ENCODE peak calls at places on chromosomes 4 and X, in four cellular contexts. One of them, this sample, is unnamed.

GRCh38 chr4:119209077-119209476 is 3.4 kb upstream of the USP53 start:
- DNase-seq in naive thymus-derived CD4-positive, alpha-beta T cell: no peak
- DNase-seq in tibial artery: no peak
- DNase-seq in cardiac muscle cell: no peak
- DNase-seq in this sample: no peak

GRCh38 chr4:151144329-151145072 is 45.1 kb downstream of the RPS3A start:
- DNase-seq in cardiac muscle cell: no peak
- DNase-seq in tibial artery: no peak
- DNase-seq in naive thymus-derived CD4-positive, alpha-beta T cell: no peak
- DNase-seq in this sample: no peak

GRCh38 chr4:5220028-5220427 is 168.7 kb downstream of the STK32B start:
- DNase-seq in cardiac muscle cell: peak; percentile 60
- DNase-seq in tibial artery: peak; percentile 27
- DNase-seq in naive thymus-derived CD4-positive, alpha-beta T cell: no peak
- DNase-seq in this sample: peak; percentile 75

GRCh38 chr4:153244969-153245368 is 40.7 kb downstream of the TRIM2 start:
- DNase-seq in cardiac muscle cell: no peak
- DNase-seq in naive thymus-derived CD4-positive, alpha-beta T cell: no peak
- DNase-seq in tibial artery: no peak
- DNase-seq in this sample: no peak

GRCh38 chr4:7043521-7044414 is 596 bp downstream of the TADA2B start:
- DNase-seq in cardiac muscle cell: peak; percentile 53
- DNase-seq in naive thymus-derived CD4-positive, alpha-beta T cell: peak; percentile 57
- DNase-seq in tibial artery: no peak
- DNase-seq in this sample: peak; percentile 58

GRCh38 chr4:10095296-10095991 is 21.2 kb downstream of the WDR1 start:
- DNase-seq in tibial artery: no peak
- DNase-seq in cardiac muscle cell: no peak
- DNase-seq in naive thymus-derived CD4-positive, alpha-beta T cell: no peak
- DNase-seq in this sample: no peak

GRCh38 chrX:72620550-72621145 is 48.0 kb upstream of the HDAC8 start:
- DNase-seq in cardiac muscle cell: no peak
- DNase-seq in tibial artery: peak; percentile 67
- DNase-seq in naive thymus-derived CD4-positive, alpha-beta T cell: no peak
- DNase-seq in this sample: peak; percentile 9

GRCh38 chr4:1321946-1322650 is 24.9 kb upstream of the UVSSA start:
- DNase-seq in cardiac muscle cell: no peak
- DNase-seq in tibial artery: no peak
- DNase-seq in naive thymus-derived CD4-positive, alpha-beta T cell: no peak
- DNase-seq in this sample: no peak

GRCh38 chr4:140069068-140069467 is 84.9 kb downstream of the MAML3 start:
- DNase-seq in tibial artery: peak; percentile 67
- DNase-seq in naive thymus-derived CD4-positive, alpha-beta T cell: no peak
- DNase-seq in cardiac muscle cell: no peak
- DNase-seq in this sample: no peak

GRCh38 chr4:151263455-151263854 is 13.5 kb upstream of the PRSS48 start:
- DNase-seq in tibial artery: no peak
- DNase-seq in cardiac muscle cell: no peak
- DNase-seq in naive thymus-derived CD4-positive, alpha-beta T cell: no peak
- DNase-seq in this sample: peak; percentile 41

GRCh38 chrX:68417651-68418050 is 15.6 kb downstream of the OPHN1 start:
- DNase-seq in tibial artery: no peak
- DNase-seq in cardiac muscle cell: no peak
- DNase-seq in naive thymus-derived CD4-positive, alpha-beta T cell: no peak
- DNase-seq in this sample: no peak

DNA sequence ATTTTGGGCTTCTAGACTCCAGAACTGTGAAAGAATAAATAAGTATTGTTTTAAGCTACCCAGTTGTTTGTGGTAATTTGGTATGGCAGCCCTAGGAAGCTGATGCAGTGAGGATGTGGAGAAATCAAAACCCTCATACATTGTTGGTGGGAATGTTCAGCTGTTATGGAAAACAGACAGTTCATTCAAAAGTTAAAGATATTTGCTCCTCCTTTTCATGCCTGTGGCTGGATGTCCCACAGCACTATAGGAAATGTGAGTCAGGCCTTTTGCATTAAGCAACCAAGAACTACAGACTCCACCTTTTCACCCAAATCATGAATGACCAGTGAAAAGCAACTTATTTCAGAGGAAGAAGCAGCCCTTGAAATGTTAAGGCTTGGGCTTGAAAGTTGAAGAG is 6.7 kb downstream of the BBS12 start:
- DNase-seq in tibial artery: no peak
- DNase-seq in naive thymus-derived CD4-positive, alpha-beta T cell: no peak
- DNase-seq in cardiac muscle cell: no peak
- DNase-seq in this sample: peak; percentile 69
- H3K27ac ChIP-seq in tibial artery: no peak overlapping the region
- H3K27ac ChIP-seq in naive thymus-derived CD4-positive, alpha-beta T cell: no peak overlapping the region
- H3K27ac ChIP-seq in cardiac muscle cell: no peak overlapping the region
- H3K27ac ChIP-seq in this sample: peak overlapping the region; percentile 80

GRCh38 chr4:155208258-155209054 is at the start of gene NPY2R:
- DNase-seq in cardiac muscle cell: peak; percentile 56
- DNase-seq in naive thymus-derived CD4-positive, alpha-beta T cell: no peak
- DNase-seq in tibial artery: no peak
- DNase-seq in this sample: no peak
- H3K27me3 ChIP-seq in cardiac muscle cell: peaks cover 75% of the 10 kb centered on the region
- H3K27me3 ChIP-seq in naive thymus-derived CD4-positive, alpha-beta T cell: no peaks in the 10 kb centered on the region
- H3K27me3 ChIP-seq in tibial artery: no peaks in the 10 kb centered on the region
- H3K27me3 ChIP-seq in this sample: no peaks in the 10 kb centered on the region

DNA sequence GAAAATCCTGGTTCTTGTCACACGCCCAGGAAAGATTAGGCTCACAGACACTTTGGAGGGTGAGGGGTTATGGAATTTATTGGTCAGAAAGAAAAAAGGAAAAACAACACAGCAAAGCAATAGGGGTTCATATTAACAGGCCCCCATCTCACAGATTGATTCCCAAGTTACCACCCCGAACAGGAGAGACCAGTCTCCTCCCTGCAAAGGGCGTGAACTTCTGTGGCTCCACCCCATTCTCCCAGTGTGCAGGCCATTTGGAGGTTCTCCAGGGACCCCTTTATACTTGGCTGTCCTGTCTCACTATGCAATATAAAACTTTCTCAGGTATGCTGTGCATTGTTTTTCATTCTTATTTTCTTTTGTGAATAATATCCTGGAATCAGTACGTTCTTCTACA is 7.4 kb downstream of the FGF2 start:
- DNase-seq in cardiac muscle cell: no peak
- DNase-seq in tibial artery: no peak
- DNase-seq in naive thymus-derived CD4-positive, alpha-beta T cell: no peak
- DNase-seq in this sample: no peak
- H3K4me1 ChIP-seq in cardiac muscle cell: no peaks in the 10 kb centered on the region
- H3K4me1 ChIP-seq in tibial artery: no peaks in the 10 kb centered on the region
- H3K4me1 ChIP-seq in naive thymus-derived CD4-positive, alpha-beta T cell: no peaks in the 10 kb centered on the region
- H3K4me1 ChIP-seq in this sample: peaks cover 13% of the 10 kb centered on the region

GRCh38 chr4:87037921-87038320 is 103.1 kb downstream of the AFF1 start:
- DNase-seq in cardiac muscle cell: no peak
- DNase-seq in naive thymus-derived CD4-positive, alpha-beta T cell: no peak
- DNase-seq in tibial artery: no peak
- DNase-seq in this sample: no peak
- H3K27ac ChIP-seq in cardiac muscle cell: peak overlapping the region; percentile 85
- H3K27ac ChIP-seq in naive thymus-derived CD4-positive, alpha-beta T cell: no peak overlapping the region
- H3K27ac ChIP-seq in tibial artery: peak overlapping the region; percentile 89
- H3K27ac ChIP-seq in this sample: peak overlapping the region; percentile 87

GRCh38 chrX:35149517-35149916 is 206.9 kb downstream of the FAM47B start:
- DNase-seq in cardiac muscle cell: no peak
- DNase-seq in tibial artery: no peak
- DNase-seq in naive thymus-derived CD4-positive, alpha-beta T cell: no peak
- DNase-seq in this sample: no peak
- H3K27me3 ChIP-seq in cardiac muscle cell: no peaks in the 10 kb centered on the region
- H3K27me3 ChIP-seq in tibial artery: no peaks in the 10 kb centered on the region
- H3K27me3 ChIP-seq in naive thymus-derived CD4-positive, alpha-beta T cell: no peaks in the 10 kb centered on the region
- H3K27me3 ChIP-seq in this sample: no peaks in the 10 kb centered on the region

GRCh38 chrX:148593987-148594386 is 93.6 kb downstream of the AFF2 start:
- DNase-seq in naive thymus-derived CD4-positive, alpha-beta T cell: no peak
- DNase-seq in tibial artery: no peak
- DNase-seq in cardiac muscle cell: no peak
- DNase-seq in this sample: no peak
- H3K4me1 ChIP-seq in naive thymus-derived CD4-positive, alpha-beta T cell: no peaks in the 10 kb centered on the region
- H3K4me1 ChIP-seq in tibial artery: no peaks in the 10 kb centered on the region
- H3K4me1 ChIP-seq in cardiac muscle cell: no peaks in the 10 kb centered on the region
- H3K4me1 ChIP-seq in this sample: no peaks in the 10 kb centered on the region

GRCh38 chrX:21955398-21956189 is 15.1 kb downstream of the SMS start:
- DNase-seq in cardiac muscle cell: no peak
- DNase-seq in tibial artery: no peak
- DNase-seq in naive thymus-derived CD4-positive, alpha-beta T cell: no peak
- DNase-seq in this sample: no peak

GRCh38 chrX:21956783-21957182 is 16.3 kb downstream of the SMS start:
- DNase-seq in tibial artery: no peak
- DNase-seq in naive thymus-derived CD4-positive, alpha-beta T cell: no peak
- DNase-seq in cardiac muscle cell: no peak
- DNase-seq in this sample: no peak

GRCh38 chrX:21948897-21949578 is 8.5 kb downstream of the SMS start:
- DNase-seq in tibial artery: no peak
- DNase-seq in cardiac muscle cell: peak; percentile 71
- DNase-seq in naive thymus-derived CD4-positive, alpha-beta T cell: no peak
- DNase-seq in this sample: no peak

GRCh38 chrX:21949689-21950088 is 9.2 kb downstream of the SMS start:
- DNase-seq in cardiac muscle cell: no peak
- DNase-seq in tibial artery: no peak
- DNase-seq in naive thymus-derived CD4-positive, alpha-beta T cell: no peak
- DNase-seq in this sample: no peak

GRCh38 chrX:21952624-21953023 is 12.1 kb downstream of the SMS start:
- DNase-seq in naive thymus-derived CD4-positive, alpha-beta T cell: no peak
- DNase-seq in cardiac muscle cell: no peak
- DNase-seq in tibial artery: no peak
- DNase-seq in this sample: no peak
- H3K27ac ChIP-seq in naive thymus-derived CD4-positive, alpha-beta T cell: no peak overlapping the region
- H3K27ac ChIP-seq in cardiac muscle cell: peak overlapping the region; percentile 80
- H3K27ac ChIP-seq in tibial artery: no peak overlapping the region
- H3K27ac ChIP-seq in this sample: no peak overlapping the region

GRCh38 chr4:142523111-142523510 is 323.0 kb downstream of the INPP4B start:
- DNase-seq in cardiac muscle cell: no peak
- DNase-seq in naive thymus-derived CD4-positive, alpha-beta T cell: no peak
- DNase-seq in tibial artery: no peak
- DNase-seq in this sample: no peak

GRCh38 chr4:142532054-142532453 is 314.0 kb downstream of the INPP4B start:
- DNase-seq in tibial artery: no peak
- DNase-seq in naive thymus-derived CD4-positive, alpha-beta T cell: no peak
- DNase-seq in cardiac muscle cell: peak; percentile 77
- DNase-seq in this sample: no peak

GRCh38 chr4:142530724-142531123 is 315.4 kb downstream of the INPP4B start:
- DNase-seq in naive thymus-derived CD4-positive, alpha-beta T cell: no peak
- DNase-seq in tibial artery: no peak
- DNase-seq in cardiac muscle cell: peak; percentile 6
- DNase-seq in this sample: no peak

DNA sequence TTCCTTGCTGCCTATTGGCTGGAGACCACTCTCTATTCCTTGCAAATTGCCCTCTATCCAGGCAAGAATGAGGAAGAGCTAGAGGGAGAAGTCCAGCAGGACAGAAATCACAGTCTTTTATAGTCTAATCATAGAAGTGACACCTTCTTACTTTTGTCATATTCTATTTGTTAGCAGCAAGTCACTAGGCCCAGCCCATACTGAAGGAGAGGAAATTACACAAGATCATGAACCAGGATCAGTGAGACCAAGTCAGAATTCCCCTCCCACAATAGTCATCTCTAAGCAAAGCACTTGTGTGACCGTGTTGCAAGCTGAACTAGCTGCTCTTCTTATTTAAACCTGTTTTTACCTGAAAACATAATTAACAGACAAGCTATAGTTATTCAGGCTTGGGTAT is 317.7 kb downstream of the INPP4B start:
- DNase-seq in naive thymus-derived CD4-positive, alpha-beta T cell: no peak
- DNase-seq in tibial artery: no peak
- DNase-seq in cardiac muscle cell: no peak
- DNase-seq in this sample: no peak
- H3K27me3 ChIP-seq in naive thymus-derived CD4-positive, alpha-beta T cell: no peaks in the 10 kb centered on the region
- H3K27me3 ChIP-seq in tibial artery: no peaks in the 10 kb centered on the region
- H3K27me3 ChIP-seq in cardiac muscle cell: no peaks in the 10 kb centered on the region
- H3K27me3 ChIP-seq in this sample: no peaks in the 10 kb centered on the region

GRCh38 chr4:145130130-145130529 is 32.0 kb downstream of the ABCE1 start:
- DNase-seq in naive thymus-derived CD4-positive, alpha-beta T cell: no peak
- DNase-seq in tibial artery: no peak
- DNase-seq in cardiac muscle cell: no peak
- DNase-seq in this sample: no peak
- H3K4me1 ChIP-seq in naive thymus-derived CD4-positive, alpha-beta T cell: no peaks in the 10 kb centered on the region
- H3K4me1 ChIP-seq in tibial artery: no peaks in the 10 kb centered on the region
- H3K4me1 ChIP-seq in cardiac muscle cell: no peaks in the 10 kb centered on the region
- H3K4me1 ChIP-seq in this sample: no peaks in the 10 kb centered on the region

This sample was measured in SJCRH30.